ENCODE peak calls at places on chromosomes 11 and 22, in five cellular contexts. One of them, this sample, is unnamed.

GRCh38 chr11:35163209-35163608 is 24.2 kb downstream of the CD44 start:
- DNase-seq in GM04504: no peak
- DNase-seq in naive thymus-derived CD4-positive, alpha-beta T cell: no peak
- DNase-seq in activated CD4-positive, alpha-beta memory T cell treated with anti-CD3 and anti-CD28 coated beads, Interleukin-2, amount 10 ng/mL, durations not matched to agents 7 days and 5 days: no peak
- DNase-seq in HTR-8/SVneo: no peak
- DNase-seq in this sample: no peak

GRCh38 chr11:63565728-63566127 is 2.5 kb upstream of the PLAAT2 start:
- DNase-seq in GM04504: no peak
- DNase-seq in naive thymus-derived CD4-positive, alpha-beta T cell: no peak
- DNase-seq in activated CD4-positive, alpha-beta memory T cell treated with anti-CD3 and anti-CD28 coated beads, Interleukin-2, amount 10 ng/mL, durations not matched to agents 7 days and 5 days: no peak
- DNase-seq in HTR-8/SVneo: no peak
- DNase-seq in this sample: no peak

GRCh38 chr22:49281467-49282340 is 546.0 kb downstream of the BRD1 start:
- DNase-seq in GM04504: no peak
- DNase-seq in naive thymus-derived CD4-positive, alpha-beta T cell: no peak
- DNase-seq in activated CD4-positive, alpha-beta memory T cell treated with anti-CD3 and anti-CD28 coated beads, Interleukin-2, amount 10 ng/mL, durations not matched to agents 7 days and 5 days: no peak
- DNase-seq in HTR-8/SVneo: no peak
- DNase-seq in this sample: no peak

GRCh38 chr11:122556605-122557004 is 98.9 kb upstream of the UBASH3B start:
- DNase-seq in GM04504: no peak
- DNase-seq in naive thymus-derived CD4-positive, alpha-beta T cell: no peak
- DNase-seq in activated CD4-positive, alpha-beta memory T cell treated with anti-CD3 and anti-CD28 coated beads, Interleukin-2, amount 10 ng/mL, durations not matched to agents 7 days and 5 days: no peak
- DNase-seq in HTR-8/SVneo: no peak
- DNase-seq in this sample: no peak

GRCh38 chr11:44256673-44257291 is 53.2 kb downstream of the ALX4 start:
- DNase-seq in GM04504: no peak
- DNase-seq in naive thymus-derived CD4-positive, alpha-beta T cell: no peak
- DNase-seq in activated CD4-positive, alpha-beta memory T cell treated with anti-CD3 and anti-CD28 coated beads, Interleukin-2, amount 10 ng/mL, durations not matched to agents 7 days and 5 days: no peak
- DNase-seq in HTR-8/SVneo: no peak
- DNase-seq in this sample: no peak

GRCh38 chr22:50303515-50303847 is 4.0 kb downstream of the PLXNB2 start:
- DNase-seq in GM04504: no peak
- DNase-seq in naive thymus-derived CD4-positive, alpha-beta T cell: no peak
- DNase-seq in activated CD4-positive, alpha-beta memory T cell treated with anti-CD3 and anti-CD28 coated beads, Interleukin-2, amount 10 ng/mL, durations not matched to agents 7 days and 5 days: no peak
- DNase-seq in HTR-8/SVneo: no peak
- DNase-seq in this sample: no peak

GRCh38 chr11:60872952-60873524 is 5.7 kb downstream of the ZP1 start:
- DNase-seq in GM04504: peak
- DNase-seq in naive thymus-derived CD4-positive, alpha-beta T cell: no peak
- DNase-seq in activated CD4-positive, alpha-beta memory T cell treated with anti-CD3 and anti-CD28 coated beads, Interleukin-2, amount 10 ng/mL, durations not matched to agents 7 days and 5 days: no peak
- DNase-seq in HTR-8/SVneo: peak
- DNase-seq in this sample: no peak

GRCh38 chr11:67435031-67435726 is 2.3 kb downstream of the PTPRCAP start:
- DNase-seq in GM04504: no peak
- DNase-seq in naive thymus-derived CD4-positive, alpha-beta T cell: no peak
- DNase-seq in activated CD4-positive, alpha-beta memory T cell treated with anti-CD3 and anti-CD28 coated beads, Interleukin-2, amount 10 ng/mL, durations not matched to agents 7 days and 5 days: no peak
- DNase-seq in HTR-8/SVneo: no peak
- DNase-seq in this sample: no peak

GRCh38 chr22:16955678-16956210 is 52.3 kb downstream of the GAB4 start:
- DNase-seq in GM04504: no peak
- DNase-seq in naive thymus-derived CD4-positive, alpha-beta T cell: no peak
- DNase-seq in activated CD4-positive, alpha-beta memory T cell treated with anti-CD3 and anti-CD28 coated beads, Interleukin-2, amount 10 ng/mL, durations not matched to agents 7 days and 5 days: no peak
- DNase-seq in HTR-8/SVneo: no peak
- DNase-seq in this sample: no peak

GRCh38 chr11:65787649-65788622 is 1.1 kb downstream of the OVOL1 start:
- DNase-seq in GM04504: no peak
- DNase-seq in naive thymus-derived CD4-positive, alpha-beta T cell: peak
- DNase-seq in activated CD4-positive, alpha-beta memory T cell treated with anti-CD3 and anti-CD28 coated beads, Interleukin-2, amount 10 ng/mL, durations not matched to agents 7 days and 5 days: no peak
- DNase-seq in HTR-8/SVneo: no peak
- DNase-seq in this sample: no peak

GRCh38 chr11:30984442-30984816 is 385.1 kb downstream of the DCDC1 start:
- DNase-seq in GM04504: peak
- DNase-seq in naive thymus-derived CD4-positive, alpha-beta T cell: no peak
- DNase-seq in activated CD4-positive, alpha-beta memory T cell treated with anti-CD3 and anti-CD28 coated beads, Interleukin-2, amount 10 ng/mL, durations not matched to agents 7 days and 5 days: no peak
- DNase-seq in HTR-8/SVneo: no peak
- DNase-seq in this sample: no peak

GRCh38 chr22:20174785-20175596 is 24.1 kb upstream of the CCDC188 start:
- DNase-seq in GM04504: no peak
- DNase-seq in naive thymus-derived CD4-positive, alpha-beta T cell: no peak
- DNase-seq in activated CD4-positive, alpha-beta memory T cell treated with anti-CD3 and anti-CD28 coated beads, Interleukin-2, amount 10 ng/mL, durations not matched to agents 7 days and 5 days: no peak
- DNase-seq in HTR-8/SVneo: peak
- DNase-seq in this sample: no peak

GRCh38 chr11:50182486-50182885 is 149.8 kb downstream of the OR4C45 start:
- DNase-seq in GM04504: no peak
- DNase-seq in naive thymus-derived CD4-positive, alpha-beta T cell: no peak
- DNase-seq in activated CD4-positive, alpha-beta memory T cell treated with anti-CD3 and anti-CD28 coated beads, Interleukin-2, amount 10 ng/mL, durations not matched to agents 7 days and 5 days: no peak
- DNase-seq in HTR-8/SVneo: no peak
- DNase-seq in this sample: no peak

This sample was measured in substantia nigra.